ENCODE peak calls at places on chromosomes 6 and 20, in eight cellular contexts. R, I, X, A, C, V, S and T are unnamed samples.

GRCh38 chr6:73898599-73898998 is 202.6 kb downstream of the CD109 start:
- DNase-seq in V (peak), C (no peak), R (no peak), A (peak), S (peak), X (no peak), I (no peak), T (no peak)

GRCh38 chr20:41453006-41453950 is 86.7 kb upstream of the EMILIN3 start:
- DNase-seq in C (no peak), V (no peak), S (no peak), X (no peak), R (no peak), I (no peak), A (no peak), T (no peak)

GRCh38 chr6:140609956-140610355 is 1235.5 kb upstream of the CITED2 start:
- DNase-seq in R (no peak), S (no peak), I (no peak), V (no peak), X (no peak), C (no peak), A (no peak), T (peak)

GRCh38 chr6:11053307-11053706 is 9.2 kb upstream of the ELOVL2 start:
- DNase-seq in V (no peak), A (no peak), R (no peak), C (no peak), X (no peak), S (no peak), I (no peak), T (no peak)

GRCh38 chr6:132768051-132768517 is 10.4 kb upstream of the VNN2 start:
- DNase-seq in X (peak), A (peak), C (peak), I (peak), R (no peak), V (peak), S (peak), T (peak)

GRCh38 chr20:20446613-20447012 is 78.7 kb downstream of the INSM1 start:
- DNase-seq in C (no peak), X (no peak), R (no peak), V (no peak), I (no peak), A (no peak), S (no peak), T (no peak)

GRCh38 chr20:48234951-48235350 is 449.7 kb upstream of the SULF2 start:
- DNase-seq in C (no peak), A (no peak), X (no peak), R (no peak), S (no peak), V (no peak), I (no peak), T (no peak)

GRCh38 chr6:129210684-129211083 is 327.7 kb downstream of the LAMA2 start:
- DNase-seq in C (no peak), V (no peak), A (no peak), I (no peak), R (no peak), S (no peak), X (no peak), T (no peak)